ENCODE peak calls at places on chromosomes 13 and 19, in nine cellular contexts. O, D, K, V, H, E, W, U and M are unnamed samples.

GRCh38 chr19:28785961-28786360 is 427.0 kb downstream of the UQCRFS1 start:
- DNase-seq in D (no peak), H (no peak), O (no peak), W (no peak), K (no peak), U (peak), E (no peak), V (no peak), M (peak)

GRCh38 chr13:42334329-42334706 is 62.4 kb downstream of the AKAP11 start:
- DNase-seq in E (no peak), H (no peak), V (no peak), K (no peak), W (no peak), D (no peak), O (no peak), U (no peak), M (no peak)

GRCh38 chr13:107568181-107568580 is 647.2 kb downstream of the LIG4 start:
- DNase-seq in V (no peak), K (no peak), W (no peak), E (no peak), H (no peak), D (no peak), U (no peak), O (no peak), M (no peak)

GRCh38 chr19:35773020-35773809 is 2.1 kb upstream of the ARHGAP33 start:
- DNase-seq in V (no peak), E (peak), U (no peak), O (no peak), K (no peak), D (no peak), H (no peak), W (no peak), M (no peak)

GRCh38 chr13:43484432-43485225 is 302.1 kb downstream of the ENOX1 start:
- DNase-seq in V (no peak), K (no peak), U (no peak), D (no peak), H (no peak), E (no peak), O (no peak), W (no peak), M (no peak)

GRCh38 chr13:58712191-58712590 is 1080.6 kb downstream of the PCDH17 start:
- DNase-seq in O (no peak), E (no peak), H (no peak), W (no peak), D (no peak), U (no peak), V (no peak), K (no peak), M (peak)

GRCh38 chr19:33438016-33438671 is 64.6 kb downstream of the CEBPG start:
- DNase-seq in E (no peak), H (no peak), V (no peak), U (peak), W (no peak), K (no peak), O (no peak), D (no peak), M (no peak)

GRCh38 chr13:112779856-112780604 is 90.2 kb downstream of the ATP11A start:
- DNase-seq in E (peak), D (no peak), K (no peak), V (peak), O (no peak), H (no peak), U (no peak), W (no peak), M (no peak)

GRCh38 chr19:4066176-4066606 is 508 bp downstream of the ZBTB7A start:
- DNase-seq in V (no peak), U (peak), O (no peak), K (no peak), D (no peak), W (peak), E (no peak), H (no peak), M (no peak)

GRCh38 chr19:51296331-51297093 is 14.9 kb upstream of the IGLON5 start:
- DNase-seq in V (no peak), W (no peak), H (no peak), D (no peak), E (no peak), O (no peak), K (no peak), U (peak), M (peak)

GRCh38 chr13:39036212-39036611 is 1.7 kb downstream of the PROSER1 start:
- DNase-seq in H (no peak), E (peak), O (no peak), D (no peak), K (no peak), V (no peak), U (no peak), W (no peak), M (no peak)

GRCh38 chr19:3617463-3617862 is 9.1 kb downstream of the CACTIN start:
- DNase-seq in V (no peak), W (no peak), O (no peak), H (no peak), E (no peak), D (no peak), U (no peak), K (no peak), M (peak)

GRCh38 chr19:34645551-34645950 is 31.4 kb downstream of the SCGB2B2 start:
- DNase-seq in U (no peak), O (no peak), H (no peak), V (no peak), D (no peak), E (no peak), K (no peak), W (no peak), M (no peak)

GRCh38 chr19:51668167-51668566 is 21.5 kb upstream of the SIGLEC14 start:
- DNase-seq in O (no peak), U (no peak), H (no peak), E (no peak), V (no peak), K (no peak), D (no peak), W (no peak), M (no peak)

GRCh38 chr13:77372275-77372674 is 45.4 kb upstream of the MYCBP2 start:
- DNase-seq in E (no peak), H (no peak), D (no peak), U (no peak), W (no peak), O (no peak), V (no peak), K (no peak), M (no peak)

GRCh38 chr13:26529441-26529840 is 28.0 kb upstream of the WASF3 start:
- DNase-seq in H (peak), U (peak), K (no peak), W (no peak), E (peak), D (no peak), V (peak), O (peak), M (peak)

GRCh38 chr19:42066075-42066754 is 3.8 kb downstream of the GRIK5 start:
- DNase-seq in W (no peak), U (peak), K (no peak), O (peak), V (no peak), H (peak), D (no peak), E (peak), M (peak)

GRCh38 chr19:35645680-35646511 is 2.2 kb upstream of the COX6B1 start:
- DNase-seq in H (no peak), V (no peak), K (no peak), W (no peak), D (no peak), U (no peak), E (no peak), O (no peak), M (no peak)

GRCh38 chr13:113527272-113527958 is 36.9 kb upstream of the DCUN1D2 start:
- DNase-seq in K (no peak), W (no peak), U (no peak), V (no peak), O (no peak), E (no peak), H (no peak), D (no peak), M (peak)

GRCh38 chr13:32676242-32676641 is 90.0 kb downstream of the PDS5B start:
- DNase-seq in H (no peak), V (no peak), U (no peak), E (peak), W (no peak), D (no peak), O (peak), K (no peak), M (no peak)

GRCh38 chr13:21747456-21747855 is 76.6 kb downstream of the FGF9 start:
- DNase-seq in K (no peak), V (no peak), D (no peak), E (no peak), H (no peak), U (no peak), W (no peak), O (no peak), M (no peak)

GRCh38 chr19:47885067-47885463 is 1.1 kb downstream of the SULT2A1 start:
- DNase-seq in V (no peak), H (no peak), W (no peak), D (no peak), K (no peak), O (no peak), E (no peak), U (no peak), M (no peak)

GRCh38 chr19:31145909-31146453 is 203.3 kb downstream of the TSHZ3 start:
- DNase-seq in E (no peak), H (no peak), W (no peak), D (no peak), O (no peak), K (no peak), V (no peak), U (no peak), M (no peak)

GRCh38 chr19:2841858-2842574 is 741 bp downstream of the ZNF555 start:
- DNase-seq in E (no peak), H (no peak), W (no peak), V (no peak), D (no peak), O (no peak), U (peak), K (no peak), M (no peak)

GRCh38 chr19:48400018-48400742 is 6.7 kb downstream of the GRIN2D start:
- DNase-seq in E (peak), H (peak), W (no peak), O (peak), U (peak), D (no peak), V (no peak), K (no peak), M (peak)

GRCh38 chr13:51832471-51833152 is 12.4 kb downstream of the TMEM272 start:
- DNase-seq in E (peak), H (no peak), W (no peak), D (no peak), U (peak), V (no peak), O (no peak), K (no peak), M (peak)

GRCh38 chr13:27526516-27526915 is 76.2 kb upstream of the MTIF3 start:
- DNase-seq in V (no peak), O (no peak), W (no peak), K (no peak), U (no peak), H (no peak), D (no peak), E (no peak), M (no peak)

GRCh38 chr13:31433201-31433600 is 233.4 kb downstream of the B3GLCT start:
- DNase-seq in W (no peak), O (no peak), D (no peak), E (no peak), V (no peak), H (no peak), U (no peak), K (no peak), M (no peak)

GRCh38 chr19:8850488-8850887 is 18.3 kb downstream of the MBD3L1 start:
- DNase-seq in W (no peak), K (no peak), D (no peak), O (no peak), U (no peak), H (no peak), E (no peak), V (no peak), M (no peak)

GRCh38 chr19:9850235-9850959 is 15.3 kb downstream of the PIN1 start:
- DNase-seq in E (no peak), K (no peak), V (no peak), O (no peak), W (no peak), U (no peak), D (no peak), H (no peak), M (no peak)

GRCh38 chr13:38848360-38848759 is 142.3 kb downstream of the STOML3 start:
- DNase-seq in D (no peak), E (no peak), W (no peak), U (no peak), K (no peak), V (no peak), O (no peak), H (no peak), M (no peak)

GRCh38 chr13:43153436-43154082 is 130.2 kb downstream of the DNAJC15 start:
- DNase-seq in W (no peak), H (peak), O (peak), K (no peak), D (no peak), U (no peak), E (peak), V (peak), M (no peak)

GRCh38 chr13:58804832-58805231 is 1173.3 kb downstream of the PCDH17 start:
- DNase-seq in U (no peak), V (no peak), H (no peak), E (no peak), W (no peak), O (no peak), D (no peak), K (no peak), M (no peak)

GRCh38 chr13:41568143-41568989 is 111.0 kb downstream of the RGCC start:
- DNase-seq in H (no peak), V (no peak), D (no peak), U (no peak), W (no peak), E (no peak), O (no peak), K (no peak), M (no peak)

GRCh38 chr13:90591927-90592268 is 755.6 kb upstream of the MIR17HG start:
- DNase-seq in K (no peak), D (no peak), V (no peak), W (no peak), O (no peak), E (no peak), H (no peak), U (no peak), M (peak)